ENCODE peak calls at places on chromosome 2, in nine cellular contexts. V is GM13977; Q is WTC11; E is stimulated activated CD4-positive, alpha-beta T cell treated with anti-CD3 and anti-CD28 coated beads, Interleukin-4, amount 100 ng/mL, for 48 hours; B is sciatic nerve; K is substantia nigra; G is AG08396; J is GM12878; N is endothelial cell. D is an unnamed sample.

GRCh38 chr2:159251296-159252173 is 35.0 kb downstream of the WDSUB1 start:
- DNase-seq in E (no peak), K (no peak), Q (no peak), G (no peak), B (no peak), N (no peak), J (no peak), V (no peak), D (no peak)

GRCh38 chr2:171320208-171320621 is 113.6 kb downstream of the METTL8 start:
- DNase-seq in G (no peak), N (no peak), B (no peak), E (no peak), V (peak), Q (no peak), K (peak), J (peak), D (no peak)

GRCh38 chr2:26325851-26326250 is 20.1 kb upstream of the SELENOI start:
- DNase-seq in J (no peak), N (no peak), E (no peak), V (no peak), B (no peak), Q (no peak), G (no peak), K (no peak), D (no peak)

GRCh38 chr2:71792926-71793761 is 339.8 kb downstream of the DYSF start:
- DNase-seq in B (no peak), J (no peak), N (no peak), E (no peak), K (no peak), G (peak), V (no peak), Q (no peak), D (no peak)

GRCh38 chr2:151774506-151774905 is 40.2 kb upstream of the NEB start:
- DNase-seq in E (no peak), G (peak), Q (no peak), J (no peak), B (no peak), V (no peak), N (no peak), K (no peak), D (no peak)

GRCh38 chr2:74457549-74458131 is 598 bp upstream of the WBP1 start:
- DNase-seq in Q (peak), G (no peak), V (peak), B (peak), N (peak), K (peak), J (no peak), E (peak), D (peak)

GRCh38 chr2:10287766-10288165 is 14.9 kb upstream of the HPCAL1 start:
- DNase-seq in G (no peak), K (no peak), N (no peak), B (no peak), J (no peak), E (no peak), V (no peak), Q (no peak), D (no peak)

GRCh38 chr2:200483729-200484198 is 26.1 kb downstream of the KCTD18 start:
- DNase-seq in K (no peak), Q (peak), J (no peak), V (peak), B (no peak), G (no peak), E (peak), N (peak), D (no peak)

GRCh38 chr2:231399853-231400667 is 4.5 kb downstream of the B3GNT7 start:
- DNase-seq in N (no peak), Q (no peak), G (peak), J (no peak), B (no peak), E (no peak), K (peak), V (peak), D (no peak)